ENCODE peak calls at places on chromosome 7, in nine cellular contexts. Z is astrocyte of the spinal cord; W is CD4-positive, alpha-beta T cell; B is chondrocyte; D is prostate gland; U is cardiac muscle cell; P is stomach; S is fibroblast of pulmonary artery; X is lower leg skin. C is an unnamed sample.

GRCh38 chr7:101880536-101881443 is 63.4 kb downstream of the CUX1 start:
- DNase-seq in Z (peak; percentile 68), W (no peak), B (no peak), D (peak; percentile 90), U (peak; percentile 59), P (peak; percentile 37), S (peak; percentile 64), X (peak; percentile 47), C (no peak)

GRCh38 chr7:17965600-17965999 is 25.3 kb upstream of the SNX13 start:
- DNase-seq in Z (peak; percentile 57), W (no peak), B (no peak), D (no peak), U (peak; percentile 21), P (no peak), S (peak; percentile 41), X (no peak), C (no peak)

GRCh38 chr7:127396184-127396583 is 3.7 kb upstream of the ZNF800 start:
- DNase-seq in Z (no peak), W (no peak), B (no peak), D (no peak), U (peak; percentile 46), P (no peak), S (peak; percentile 24), X (no peak), C (peak; percentile 18)

GRCh38 chr7:148738737-148739535 is 40.2 kb downstream of the CUL1 start:
- DNase-seq in Z (no peak), W (no peak), B (no peak), D (no peak), U (no peak), P (no peak), S (no peak), X (no peak), C (no peak)

GRCh38 chr7:150665075-150665794 is 20.3 kb upstream of the GIMAP2 start:
- DNase-seq in Z (no peak), W (no peak), B (no peak), D (no peak), U (no peak), P (no peak), S (no peak), X (no peak), C (no peak)

GRCh38 chr7:150951181-150951520 is 27.0 kb downstream of the KCNH2 start:
- DNase-seq in Z (no peak), W (no peak), B (no peak), D (no peak), U (no peak), P (no peak), S (no peak), X (no peak), C (no peak)

GRCh38 chr7:29478218-29478617 is 85.4 kb upstream of the PRR15 start:
- DNase-seq in Z (no peak), W (no peak), B (no peak), D (no peak), U (no peak), P (no peak), S (no peak), X (no peak), C (no peak)

GRCh38 chr7:75985009-75985517 is 9.3 kb downstream of the TMEM120A start:
- DNase-seq in Z (no peak), W (no peak), B (peak; percentile 93), D (no peak), U (no peak), P (no peak), S (no peak), X (no peak), C (no peak)

GRCh38 chr7:106778656-106779250 is 86.3 kb upstream of the PIK3CG start:
- DNase-seq in Z (no peak), W (no peak), B (no peak), D (no peak), U (no peak), P (no peak), S (no peak), X (no peak), C (no peak)

GRCh38 chr7:138797715-138798320 is at the start of the genes ATP6V0A4 and TMEM213:
- DNase-seq in Z (no peak), W (no peak), B (no peak), D (no peak), U (no peak), P (peak; percentile 27), S (no peak), X (no peak), C (no peak)

GRCh38 chr7:152543801-152544200 is 108.0 kb upstream of the KMT2C start:
- DNase-seq in Z (no peak), W (no peak), B (no peak), D (no peak), U (no peak), P (no peak), S (no peak), X (no peak), C (no peak)

GRCh38 chr7:158811461-158811860 is 17.8 kb downstream of the ESYT2 start:
- DNase-seq in Z (peak; percentile 78), W (no peak), B (no peak), D (no peak), U (peak; percentile 85), P (no peak), S (peak; percentile 79), X (no peak), C (no peak)

GRCh38 chr7:5441840-5442513 is 18.3 kb upstream of the TNRC18 start:
- DNase-seq in Z (no peak), W (no peak), B (no peak), D (no peak), U (no peak), P (no peak), S (no peak), X (no peak), C (no peak)

GRCh38 chr7:72028267-72028666 is 383.9 kb downstream of the CALN1 start:
- DNase-seq in Z (no peak), W (no peak), B (no peak), D (no peak), U (no peak), P (no peak), S (no peak), X (no peak), C (no peak)

DNA sequence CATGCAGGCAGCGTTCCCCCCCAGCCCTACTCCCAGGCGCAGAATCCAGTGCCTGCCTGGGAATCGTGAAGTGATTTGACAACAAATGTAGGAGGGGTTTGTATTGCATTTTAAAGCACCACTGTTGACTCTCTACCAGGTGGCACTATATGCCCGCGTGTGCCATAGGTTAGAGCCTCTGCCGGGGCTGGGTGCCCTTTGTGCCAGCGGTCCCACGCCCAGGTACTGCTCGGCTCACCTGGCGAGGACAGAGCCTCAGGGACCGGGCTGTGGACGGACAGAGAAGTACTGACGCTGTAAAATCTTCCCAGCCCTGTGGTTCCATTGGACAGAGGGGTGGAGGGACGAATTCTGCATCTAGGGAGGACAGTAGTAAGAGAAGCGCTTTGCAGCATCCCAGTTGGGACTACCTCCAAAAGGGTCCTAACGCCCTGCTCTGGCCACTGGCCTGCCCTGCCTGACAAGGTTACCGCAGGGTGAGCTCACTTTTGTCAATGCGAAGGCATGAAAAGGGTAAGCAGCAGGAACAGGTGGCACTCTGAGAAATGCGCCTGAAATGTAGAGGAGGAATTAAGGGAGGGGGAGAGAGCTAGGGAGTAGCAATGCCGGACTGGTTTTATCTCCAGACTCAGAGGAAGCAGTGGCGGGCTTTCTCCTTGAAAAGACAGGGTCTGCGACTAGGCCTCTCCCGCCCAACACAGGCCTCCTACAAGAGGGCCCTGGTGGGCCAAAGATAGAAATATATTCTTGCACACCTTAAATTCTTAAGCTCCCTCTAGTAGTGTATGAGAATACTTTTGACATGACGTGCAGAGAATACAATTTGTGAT is 858 bp upstream of the CACNA2D1 start:
- DNase-seq in Z (no peak), W (no peak), B (no peak), D (peak; percentile 49), U (no peak), P (peak; percentile 48), S (peak; percentile 10), X (peak; percentile 17), C (no peak)
- TF ChIP-seq CTCF in Z (peak; percentile 9), W (no peak), B (peak; percentile 59), D (no peak), U (no peak), P (no peak), S (no peak), X (no peak), C (no peak)

GRCh38 chr7:82012453-82012852 is 242.6 kb upstream of the HGF start:
- DNase-seq in Z (no peak), W (no peak), B (no peak), D (no peak), U (peak; percentile 82), P (no peak), S (peak; percentile 74), X (no peak), C (no peak)
- TF ChIP-seq CTCF in Z (no peak), W (no peak), B (no peak), D (no peak), U (no peak), P (no peak), S (no peak), X (no peak), C (no peak)

GRCh38 chr7:92696584-92696983 is 106.4 kb upstream of the FAM133B start:
- DNase-seq in Z (no peak), W (no peak), B (no peak), D (no peak), U (no peak), P (no peak), S (no peak), X (no peak), C (no peak)

GRCh38 chr7:92694211-92694610 is 104.0 kb upstream of the FAM133B start:
- DNase-seq in Z (no peak), W (no peak), B (no peak), D (no peak), U (no peak), P (no peak), S (no peak), X (no peak), C (no peak)

GRCh38 chr7:92693519-92693918 is 103.3 kb upstream of the FAM133B start:
- DNase-seq in Z (no peak), W (no peak), B (no peak), D (no peak), U (no peak), P (no peak), S (no peak), X (no peak), C (no peak)

GRCh38 chr7:92695308-92696261 is 105.4 kb upstream of the FAM133B start:
- DNase-seq in Z (peak; percentile 91), W (no peak), B (no peak), D (peak; percentile 25), U (peak; percentile 95), P (peak; percentile 87), S (peak; percentile 94), X (no peak), C (no peak)

DNA sequence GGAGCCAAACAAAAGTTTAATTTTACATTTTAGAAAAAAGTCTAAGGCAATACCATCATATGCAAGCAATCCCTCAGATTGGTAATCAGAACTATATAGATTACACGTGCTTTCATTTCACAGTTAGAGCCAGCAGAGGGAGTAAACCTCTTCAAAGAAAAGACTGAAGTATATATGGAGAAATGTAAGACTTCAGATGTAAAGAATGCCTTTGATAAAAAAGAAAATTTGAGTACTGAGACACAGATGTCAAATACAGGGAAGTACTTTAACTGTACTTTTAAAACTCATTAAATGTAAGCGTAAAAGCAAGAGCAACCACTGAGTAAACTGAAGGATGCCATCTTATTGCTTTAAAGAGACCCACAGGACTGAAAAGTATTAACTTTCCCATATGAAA is 101.4 kb upstream of the FAM133B start:
- DNase-seq in Z (peak; percentile 80), W (no peak), B (no peak), D (peak; percentile 44), U (peak; percentile 78), P (no peak), S (peak; percentile 81), X (no peak), C (peak; percentile 35)
- TF ChIP-seq CTCF in Z (peak; percentile 47), W (peak; percentile 67), B (peak; percentile 90), D (peak; percentile 75), U (peak; percentile 60), P (no peak), S (peak; percentile 64), X (no peak), C (peak; percentile 64)

GRCh38 chr7:100456561-100456957 is 7.5 kb downstream of the SPACDR start:
- DNase-seq in Z (no peak), W (no peak), B (no peak), D (no peak), U (no peak), P (no peak), S (no peak), X (no peak), C (no peak)
- TF ChIP-seq CTCF in Z (no peak), W (no peak), B (no peak), D (no peak), U (no peak), P (no peak), S (no peak), X (no peak), C (no peak)

C was measured in GM13977.